ENCODE peak calls at places on chromosomes 4 and X, in four cellular contexts. M is H54, U is AG10803, D is cardiac fibroblast. W is an unnamed sample.
A peak's percentile ranks its signal among the peaks of the same experiment; 100 is the strongest.

GRCh38 chrX:37824491-37825224 is 22.7 kb downstream of the DYNLT3 start:
- DNase-seq in M (no peak), U (no peak), D (no peak), W (no peak)

GRCh38 chrX:120697053-120697452 is 67.2 kb upstream of the C1GALT1C1 start:
- DNase-seq in M (no peak), U (no peak), D (no peak), W (no peak)

GRCh38 chr4:10074767-10075105 is 41.9 kb downstream of the WDR1 start:
- DNase-seq in M (peak; percentile 55), U (peak; percentile 61), D (peak; percentile 50), W (peak; percentile 73)

GRCh38 chrX:68574240-68574639 is 73.2 kb upstream of the STARD8 start:
- DNase-seq in M (no peak), U (no peak), D (no peak), W (no peak)

GRCh38 chr4:78533854-78534253 is 17.7 kb upstream of the ANXA3 start:
- DNase-seq in M (no peak), U (no peak), D (no peak), W (no peak)

GRCh38 chr4:86223472-86223871 is 136.4 kb downstream of the MAPK10 start:
- DNase-seq in M (peak; percentile 3), U (peak; percentile 47), D (peak; percentile 64), W (peak; percentile 37)

GRCh38 chr4:163484906-163485305 is 9.6 kb upstream of the TMA16 start:
- DNase-seq in M (peak; percentile 2), U (peak; percentile 40), D (peak; percentile 65), W (peak; percentile 67)

GRCh38 chrX:111410451-111410850 is 1.5 kb downstream of the DCX start:
- DNase-seq in M (no peak), U (no peak), D (no peak), W (no peak)

GRCh38 chr4:179989975-179990374 is 2253.2 kb upstream of the TENM3 start:
- DNase-seq in M (no peak), U (no peak), D (no peak), W (no peak)

GRCh38 chr4:26342328-26343040 is 21.7 kb downstream of the RBPJ start:
- DNase-seq in M (no peak), U (peak; percentile 88), D (peak; percentile 55), W (peak; percentile 87)

GRCh38 chr4:81069706-81070331 is 39.3 kb downstream of the BMP3 start:
- DNase-seq in M (peak; percentile 4), U (peak; percentile 85), D (peak; percentile 94), W (peak; percentile 91)

GRCh38 chr4:8725071-8725841 is 132.7 kb downstream of the CPZ start:
- DNase-seq in M (no peak), U (no peak), D (no peak), W (peak; percentile 2)

GRCh38 chr4:122178961-122179360 is 26.8 kb downstream of the BLTP1 start:
- DNase-seq in M (no peak), U (no peak), D (no peak), W (no peak)

GRCh38 chr4:152981842-152982241 is 45.7 kb downstream of the FHDC1 start:
- DNase-seq in M (no peak), U (no peak), D (no peak), W (no peak)

GRCh38 chrX:114162068-114162735 is 421.7 kb upstream of the HTR2C start:
- DNase-seq in M (peak; percentile 0), U (no peak), D (peak; percentile 3), W (no peak)

GRCh38 chr4:140807491-140808257 is 51.5 kb upstream of the TBC1D9 start:
- DNase-seq in M (no peak), U (no peak), D (no peak), W (no peak)

GRCh38 chr4:158302076-158302866 is 92.0 kb downstream of the TMEM144 start:
- DNase-seq in M (no peak), U (peak; percentile 91), D (peak; percentile 86), W (peak; percentile 27)

GRCh38 chr4:40196724-40197281 is at the start of gene RHOH:
- DNase-seq in M (no peak), U (no peak), D (no peak), W (no peak)

GRCh38 chr4:169201144-169202124 is 69.3 kb downstream of the SH3RF1 start:
- DNase-seq in M (no peak), U (peak; percentile 61), D (peak; percentile 53), W (no peak)

GRCh38 chrX:108186811-108187210 is 95.2 kb downstream of the ATG4A start:
- DNase-seq in M (peak; percentile 63), U (peak; percentile 40), D (peak; percentile 59), W (peak; percentile 61)

GRCh38 chr4:25835384-25835783 is 27.4 kb downstream of the SEL1L3 start:
- DNase-seq in M (no peak), U (peak; percentile 25), D (no peak), W (no peak)

GRCh38 chr4:37958932-37959331 is 1.3 kb upstream of the PTTG2 start:
- DNase-seq in M (no peak), U (no peak), D (no peak), W (no peak)

GRCh38 chr4:5143940-5144339 is 92.7 kb downstream of the STK32B start:
- DNase-seq in M (no peak), U (peak; percentile 53), D (no peak), W (no peak)

GRCh38 chr4:159272341-159273125 is 169.7 kb downstream of the RAPGEF2 start:
- DNase-seq in M (no peak), U (no peak), D (no peak), W (no peak)

GRCh38 chr4:14726441-14727405 is 275.6 kb upstream of the CPEB2 start:
- DNase-seq in M (peak; percentile 2), U (no peak), D (peak; percentile 28), W (no peak)

GRCh38 chr4:141346144-141346543 is 125.4 kb downstream of the ZNF330 start:
- DNase-seq in M (no peak), U (peak; percentile 79), D (peak; percentile 80), W (peak; percentile 71)

GRCh38 chr4:38128478-38129451 is 168.6 kb downstream of the PTTG2 start:
- DNase-seq in M (peak; percentile 24), U (peak; percentile 65), D (peak; percentile 49), W (peak; percentile 88)

GRCh38 chr4:89590102-89590501 is 246.9 kb downstream of the SNCA start:
- DNase-seq in M (no peak), U (no peak), D (no peak), W (no peak)